ENCODE peak calls at places on chromosomes 5 and 9, in four cellular contexts. U, T, Y and F are unnamed samples.

GRCh38 chr5:16245249-16245648 is 65.7 kb upstream of the MARCHF11 start:
- DNase-seq in U (no peak), T (no peak), Y (no peak), F (no peak)

GRCh38 chr5:133967715-133968056 is 739 bp downstream of the C5orf15 start:
- DNase-seq in U (no peak), T (no peak), Y (peak; percentile 40), F (no peak)

GRCh38 chr5:154039458-154039829 is 677 bp downstream of the MFAP3 start:
- DNase-seq in U (no peak), T (no peak), Y (no peak), F (no peak)

GRCh38 chr9:117189121-117189520 is 225.7 kb downstream of the ASTN2 start:
- DNase-seq in U (no peak), T (no peak), Y (peak; percentile 51), F (no peak)

GRCh38 chr5:81397169-81397568 is 3.2 kb upstream of the ACOT12 start:
- DNase-seq in U (no peak), T (no peak), Y (peak; percentile 41), F (no peak)

GRCh38 chr5:95382843-95383242 is 8.3 kb upstream of the FAM81B start:
- DNase-seq in U (no peak), T (no peak), Y (peak; percentile 86), F (no peak)

GRCh38 chr9:131611586-131611985 is 66.3 kb downstream of the PRRT1B start:
- DNase-seq in U (no peak), T (no peak), Y (no peak), F (no peak)

GRCh38 chr5:61330879-61331406 is 1.1 kb upstream of the ZSWIM6 start:
- DNase-seq in U (peak; percentile 50), T (peak; percentile 93), Y (peak; percentile 88), F (peak; percentile 81)

GRCh38 chr9:131395027-131395744 is 1.3 kb downstream of the PRRC2B start:
- DNase-seq in U (no peak), T (peak; percentile 83), Y (peak; percentile 57), F (peak; percentile 74)

GRCh38 chr9:135971892-135972291 is 10.7 kb upstream of the UBAC1 start:
- DNase-seq in U (no peak), T (peak; percentile 84), Y (peak; percentile 52), F (no peak)

GRCh38 chr5:55407059-55407684 is 99.4 kb downstream of the MTREX start:
- DNase-seq in U (peak; percentile 58), T (no peak), Y (peak; percentile 68), F (no peak)

GRCh38 chr5:178940569-178941360 is at the start of gene ZNF454:
- DNase-seq in U (peak; percentile 96), T (peak; percentile 94), Y (no peak), F (peak; percentile 94)